ENCODE peak calls at places on chromosomes 12 and 14, in four cellular contexts. One of them, this sample, is unnamed.

GRCh38 chr12:110689002-110689600 is at the start of gene HVCN1:
- DNase-seq in GM13977: peak
- DNase-seq in left ventricle myocardium inferior: peak
- DNase-seq in neural crest cell: peak
- DNase-seq in this sample: peak

GRCh38 chr12:53159195-53159834 is 21.2 kb upstream of the ZNF740 start:
- DNase-seq in GM13977: peak
- DNase-seq in left ventricle myocardium inferior: peak
- DNase-seq in neural crest cell: peak
- DNase-seq in this sample: peak

GRCh38 chr12:32264995-32265394 is 134.4 kb upstream of the FGD4 start:
- DNase-seq in neural crest cell: no peak
- DNase-seq in left ventricle myocardium inferior: no peak
- DNase-seq in GM13977: no peak
- DNase-seq in this sample: no peak

GRCh38 chr14:74085047-74085637 is 386 bp downstream of the LIN52 start:
- DNase-seq in GM13977: peak
- DNase-seq in left ventricle myocardium inferior: no peak
- DNase-seq in neural crest cell: no peak
- DNase-seq in this sample: peak

GRCh38 chr12:116267948-116268347 is 9.5 kb downstream of the MED13L start:
- DNase-seq in GM13977: no peak
- DNase-seq in neural crest cell: no peak
- DNase-seq in left ventricle myocardium inferior: no peak
- DNase-seq in this sample: no peak

GRCh38 chr14:100221419-100222218 is 17.3 kb upstream of the YY1 start:
- DNase-seq in GM13977: peak
- DNase-seq in neural crest cell: peak
- DNase-seq in left ventricle myocardium inferior: peak
- DNase-seq in this sample: peak

GRCh38 chr12:11758838-11759509 is 109.5 kb downstream of the ETV6 start:
- DNase-seq in neural crest cell: no peak
- DNase-seq in left ventricle myocardium inferior: no peak
- DNase-seq in GM13977: no peak
- DNase-seq in this sample: no peak

GRCh38 chr12:57129311-57130288 is 1.3 kb downstream of the LRP1 start:
- DNase-seq in GM13977: no peak
- DNase-seq in neural crest cell: no peak
- DNase-seq in left ventricle myocardium inferior: no peak
- DNase-seq in this sample: no peak

GRCh38 chr12:3593906-3594305 is 102.9 kb downstream of the PRMT8 start:
- DNase-seq in left ventricle myocardium inferior: no peak
- DNase-seq in GM13977: no peak
- DNase-seq in neural crest cell: no peak
- DNase-seq in this sample: no peak

GRCh38 chr12:95918194-95918993 is 24.0 kb downstream of the CCDC38 start:
- DNase-seq in left ventricle myocardium inferior: no peak
- DNase-seq in neural crest cell: peak
- DNase-seq in GM13977: peak
- DNase-seq in this sample: no peak

GRCh38 chr14:86481105-86481504 is 951.2 kb downstream of the FLRT2 start:
- DNase-seq in left ventricle myocardium inferior: no peak
- DNase-seq in neural crest cell: no peak
- DNase-seq in GM13977: no peak
- DNase-seq in this sample: no peak

GRCh38 chr12:10364839-10365681 is 24.8 kb downstream of the KLRK1 start:
- DNase-seq in GM13977: peak
- DNase-seq in left ventricle myocardium inferior: peak
- DNase-seq in neural crest cell: no peak
- DNase-seq in this sample: peak

GRCh38 chr12:102474438-102475064 is 5.8 kb downstream of the IGF1 start:
- DNase-seq in neural crest cell: no peak
- DNase-seq in GM13977: no peak
- DNase-seq in left ventricle myocardium inferior: no peak
- DNase-seq in this sample: no peak

This sample was measured in left ventricle myocardium superior.